ENCODE peak calls at places on chromosome 14, in seven cellular contexts. One of them, this sample, is unnamed.

GRCh38 chr14:104935955-104936354 is 11.3 kb downstream of the PLD4 start:
- DNase-seq in vagina: no peak
- DNase-seq in ovary: no peak
- DNase-seq in GM12865: no peak
- DNase-seq in fibroblast of pulmonary artery: no peak
- DNase-seq in kidney epithelial cell: no peak
- DNase-seq in CD8-positive, alpha-beta T cell: no peak
- DNase-seq in this sample: peak; percentile 4

GRCh38 chr14:67622675-67623074 is 3.0 kb downstream of the ARG2 start:
- DNase-seq in vagina: no peak
- DNase-seq in ovary: no peak
- DNase-seq in GM12865: no peak
- DNase-seq in fibroblast of pulmonary artery: peak; percentile 92
- DNase-seq in kidney epithelial cell: no peak
- DNase-seq in CD8-positive, alpha-beta T cell: no peak
- DNase-seq in this sample: peak; percentile 82

GRCh38 chr14:96192975-96193805 is 11.4 kb upstream of the BDKRB2 start:
- DNase-seq in vagina: no peak
- DNase-seq in ovary: no peak
- DNase-seq in GM12865: no peak
- DNase-seq in fibroblast of pulmonary artery: no peak
- DNase-seq in kidney epithelial cell: no peak
- DNase-seq in CD8-positive, alpha-beta T cell: no peak
- DNase-seq in this sample: no peak

GRCh38 chr14:96590190-96590860 is 88.1 kb downstream of the PAPOLA start:
- DNase-seq in vagina: no peak
- DNase-seq in ovary: no peak
- DNase-seq in GM12865: no peak
- DNase-seq in fibroblast of pulmonary artery: no peak
- DNase-seq in kidney epithelial cell: no peak
- DNase-seq in CD8-positive, alpha-beta T cell: no peak
- DNase-seq in this sample: no peak

GRCh38 chr14:69156224-69156623 is 3.3 kb upstream of the DCAF5 start:
- DNase-seq in vagina: no peak
- DNase-seq in ovary: no peak
- DNase-seq in GM12865: no peak
- DNase-seq in fibroblast of pulmonary artery: no peak
- DNase-seq in kidney epithelial cell: no peak
- DNase-seq in CD8-positive, alpha-beta T cell: no peak
- DNase-seq in this sample: no peak

GRCh38 chr14:56057071-56057865 is 60.9 kb upstream of the PELI2 start:
- DNase-seq in vagina: no peak
- DNase-seq in ovary: no peak
- DNase-seq in GM12865: no peak
- DNase-seq in fibroblast of pulmonary artery: no peak
- DNase-seq in kidney epithelial cell: no peak
- DNase-seq in CD8-positive, alpha-beta T cell: no peak
- DNase-seq in this sample: no peak

GRCh38 chr14:75595211-75595610 is 16.8 kb downstream of the FLVCR2 start:
- DNase-seq in vagina: no peak
- DNase-seq in ovary: no peak
- DNase-seq in GM12865: no peak
- DNase-seq in fibroblast of pulmonary artery: no peak
- DNase-seq in kidney epithelial cell: no peak
- DNase-seq in CD8-positive, alpha-beta T cell: no peak
- DNase-seq in this sample: no peak

GRCh38 chr14:77985235-77985634 is 184.9 kb upstream of the NRXN3 start:
- DNase-seq in vagina: no peak
- DNase-seq in ovary: no peak
- DNase-seq in GM12865: no peak
- DNase-seq in fibroblast of pulmonary artery: no peak
- DNase-seq in kidney epithelial cell: no peak
- DNase-seq in CD8-positive, alpha-beta T cell: no peak
- DNase-seq in this sample: peak; percentile 15

GRCh38 chr14:89493406-89493805 is 76.4 kb upstream of the FOXN3 start:
- DNase-seq in vagina: no peak
- DNase-seq in ovary: no peak
- DNase-seq in GM12865: no peak
- DNase-seq in fibroblast of pulmonary artery: no peak
- DNase-seq in kidney epithelial cell: no peak
- DNase-seq in CD8-positive, alpha-beta T cell: no peak
- DNase-seq in this sample: no peak

GRCh38 chr14:65101631-65102440 is 481 bp downstream of the MAX start:
- DNase-seq in vagina: no peak
- DNase-seq in ovary: no peak
- DNase-seq in GM12865: peak; percentile 18
- DNase-seq in fibroblast of pulmonary artery: no peak
- DNase-seq in kidney epithelial cell: no peak
- DNase-seq in CD8-positive, alpha-beta T cell: peak; percentile 74
- DNase-seq in this sample: no peak

GRCh38 chr14:90132821-90133570 is 71.2 kb downstream of the KCNK13 start:
- DNase-seq in vagina: no peak
- DNase-seq in ovary: no peak
- DNase-seq in GM12865: no peak
- DNase-seq in fibroblast of pulmonary artery: peak; percentile 38
- DNase-seq in kidney epithelial cell: no peak
- DNase-seq in CD8-positive, alpha-beta T cell: no peak
- DNase-seq in this sample: no peak

GRCh38 chr14:64685364-64686130 is 18.7 kb upstream of the PLEKHG3 start:
- DNase-seq in vagina: no peak
- DNase-seq in ovary: peak; percentile 44
- DNase-seq in GM12865: no peak
- DNase-seq in fibroblast of pulmonary artery: no peak
- DNase-seq in kidney epithelial cell: no peak
- DNase-seq in CD8-positive, alpha-beta T cell: no peak
- DNase-seq in this sample: no peak

GRCh38 chr14:87002831-87003230 is 990.2 kb downstream of the GALC start:
- DNase-seq in vagina: no peak
- DNase-seq in ovary: no peak
- DNase-seq in GM12865: no peak
- DNase-seq in fibroblast of pulmonary artery: no peak
- DNase-seq in kidney epithelial cell: no peak
- DNase-seq in CD8-positive, alpha-beta T cell: no peak
- DNase-seq in this sample: peak; percentile 24

GRCh38 chr14:55747186-55747585 is 167.2 kb downstream of the KTN1 start:
- DNase-seq in vagina: no peak
- DNase-seq in ovary: no peak
- DNase-seq in GM12865: no peak
- DNase-seq in fibroblast of pulmonary artery: no peak
- DNase-seq in kidney epithelial cell: no peak
- DNase-seq in CD8-positive, alpha-beta T cell: no peak
- DNase-seq in this sample: no peak

GRCh38 chr14:50741571-50741970 is 73.5 kb upstream of the SAV1 start:
- DNase-seq in vagina: no peak
- DNase-seq in ovary: no peak
- DNase-seq in GM12865: peak; percentile 67
- DNase-seq in fibroblast of pulmonary artery: peak; percentile 33
- DNase-seq in kidney epithelial cell: no peak
- DNase-seq in CD8-positive, alpha-beta T cell: no peak
- DNase-seq in this sample: peak; percentile 25

GRCh38 chr14:89386214-89386886 is 30.7 kb downstream of the FOXN3 start:
- DNase-seq in vagina: no peak
- DNase-seq in ovary: no peak
- DNase-seq in GM12865: peak; percentile 76
- DNase-seq in fibroblast of pulmonary artery: no peak
- DNase-seq in kidney epithelial cell: peak; percentile 21
- DNase-seq in CD8-positive, alpha-beta T cell: no peak
- DNase-seq in this sample: no peak

GRCh38 chr14:47674148-47674545 is 1.3 kb downstream of the MDGA2 start:
- DNase-seq in vagina: no peak
- DNase-seq in ovary: no peak
- DNase-seq in GM12865: no peak
- DNase-seq in fibroblast of pulmonary artery: no peak
- DNase-seq in kidney epithelial cell: no peak
- DNase-seq in CD8-positive, alpha-beta T cell: no peak
- DNase-seq in this sample: no peak
- H3K4me3 ChIP-seq in vagina: peak overlapping the region; percentile 6
- H3K4me3 ChIP-seq in ovary: no peak overlapping the region
- H3K4me3 ChIP-seq in GM12865: no peak overlapping the region
- H3K4me3 ChIP-seq in fibroblast of pulmonary artery: no peak overlapping the region
- H3K4me3 ChIP-seq in kidney epithelial cell: peak overlapping the region; percentile 52
- H3K4me3 ChIP-seq in CD8-positive, alpha-beta T cell: no peak overlapping the region
- H3K4me3 ChIP-seq in this sample: no peak overlapping the region

GRCh38 chr14:103123128-103123633 is at the start of gene TNFAIP2:
- DNase-seq in vagina: no peak
- DNase-seq in ovary: peak; percentile 50
- DNase-seq in GM12865: peak; percentile 39
- DNase-seq in fibroblast of pulmonary artery: no peak
- DNase-seq in kidney epithelial cell: no peak
- DNase-seq in CD8-positive, alpha-beta T cell: no peak
- DNase-seq in this sample: peak; percentile 33
- H3K4me3 ChIP-seq in vagina: peak within 1 kb of the TSS; percentile 59
- H3K4me3 ChIP-seq in ovary: peak within 1 kb of the TSS; percentile 40
- H3K4me3 ChIP-seq in GM12865: peak within 1 kb of the TSS; percentile 66
- H3K4me3 ChIP-seq in fibroblast of pulmonary artery: peak within 1 kb of the TSS; percentile 55
- H3K4me3 ChIP-seq in kidney epithelial cell: peak within 1 kb of the TSS; percentile 61
- H3K4me3 ChIP-seq in CD8-positive, alpha-beta T cell: no peak within 1 kb of the TSS
- H3K4me3 ChIP-seq in this sample: peak within 1 kb of the TSS; percentile 68

DNA sequence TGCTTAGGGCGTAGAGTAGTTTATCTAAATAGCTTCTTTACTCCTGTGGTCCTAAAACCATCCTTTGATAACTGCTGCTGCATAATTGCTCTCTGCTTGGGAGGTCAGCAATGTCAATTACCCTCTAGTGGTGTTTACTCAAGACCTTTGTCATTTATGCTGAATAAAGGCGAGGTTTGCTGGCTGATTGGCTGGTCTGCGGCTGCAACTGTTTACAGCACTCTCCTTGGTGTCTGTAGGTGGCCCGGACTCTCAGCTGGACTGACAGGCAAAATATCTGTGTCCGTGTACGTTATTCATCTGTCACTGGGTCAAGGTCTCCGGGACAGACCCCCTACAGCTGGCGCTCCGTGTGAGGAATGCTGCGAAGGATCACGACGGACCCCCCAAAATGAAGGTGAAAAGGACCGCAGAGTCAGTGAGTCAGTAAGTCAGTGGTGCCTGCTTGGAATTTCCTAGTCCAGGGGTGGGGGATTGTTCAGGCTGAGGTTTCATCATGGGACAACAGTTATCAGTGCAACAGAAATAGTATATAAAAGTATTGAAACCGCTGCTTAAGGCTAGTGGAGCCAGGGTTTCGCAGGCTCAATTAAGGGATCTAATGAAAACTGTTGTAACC is 253.3 kb upstream of the DIO2 start:
- DNase-seq in vagina: no peak
- DNase-seq in ovary: no peak
- DNase-seq in GM12865: no peak
- DNase-seq in fibroblast of pulmonary artery: no peak
- DNase-seq in kidney epithelial cell: no peak
- DNase-seq in CD8-positive, alpha-beta T cell: no peak
- DNase-seq in this sample: no peak
- H3K4me3 ChIP-seq in vagina: no peak overlapping the region
- H3K4me3 ChIP-seq in ovary: no peak overlapping the region
- H3K4me3 ChIP-seq in GM12865: no peak overlapping the region
- H3K4me3 ChIP-seq in fibroblast of pulmonary artery: no peak overlapping the region
- H3K4me3 ChIP-seq in kidney epithelial cell: no peak overlapping the region
- H3K4me3 ChIP-seq in CD8-positive, alpha-beta T cell: no peak overlapping the region
- H3K4me3 ChIP-seq in this sample: no peak overlapping the region

GRCh38 chr14:24271834-24272263 is 452 bp upstream of the RABGGTA start:
- DNase-seq in vagina: no peak
- DNase-seq in ovary: no peak
- DNase-seq in GM12865: no peak
- DNase-seq in fibroblast of pulmonary artery: no peak
- DNase-seq in kidney epithelial cell: no peak
- DNase-seq in CD8-positive, alpha-beta T cell: no peak
- DNase-seq in this sample: no peak
- H3K4me3 ChIP-seq in vagina: peak overlapping the region; percentile 90
- H3K4me3 ChIP-seq in ovary: peak overlapping the region; percentile 73
- H3K4me3 ChIP-seq in GM12865: peak overlapping the region; percentile 92
- H3K4me3 ChIP-seq in fibroblast of pulmonary artery: peak overlapping the region; percentile 78
- H3K4me3 ChIP-seq in kidney epithelial cell: peak overlapping the region; percentile 68
- H3K4me3 ChIP-seq in CD8-positive, alpha-beta T cell: peak overlapping the region; percentile 32
- H3K4me3 ChIP-seq in this sample: peak overlapping the region; percentile 97

DNA sequence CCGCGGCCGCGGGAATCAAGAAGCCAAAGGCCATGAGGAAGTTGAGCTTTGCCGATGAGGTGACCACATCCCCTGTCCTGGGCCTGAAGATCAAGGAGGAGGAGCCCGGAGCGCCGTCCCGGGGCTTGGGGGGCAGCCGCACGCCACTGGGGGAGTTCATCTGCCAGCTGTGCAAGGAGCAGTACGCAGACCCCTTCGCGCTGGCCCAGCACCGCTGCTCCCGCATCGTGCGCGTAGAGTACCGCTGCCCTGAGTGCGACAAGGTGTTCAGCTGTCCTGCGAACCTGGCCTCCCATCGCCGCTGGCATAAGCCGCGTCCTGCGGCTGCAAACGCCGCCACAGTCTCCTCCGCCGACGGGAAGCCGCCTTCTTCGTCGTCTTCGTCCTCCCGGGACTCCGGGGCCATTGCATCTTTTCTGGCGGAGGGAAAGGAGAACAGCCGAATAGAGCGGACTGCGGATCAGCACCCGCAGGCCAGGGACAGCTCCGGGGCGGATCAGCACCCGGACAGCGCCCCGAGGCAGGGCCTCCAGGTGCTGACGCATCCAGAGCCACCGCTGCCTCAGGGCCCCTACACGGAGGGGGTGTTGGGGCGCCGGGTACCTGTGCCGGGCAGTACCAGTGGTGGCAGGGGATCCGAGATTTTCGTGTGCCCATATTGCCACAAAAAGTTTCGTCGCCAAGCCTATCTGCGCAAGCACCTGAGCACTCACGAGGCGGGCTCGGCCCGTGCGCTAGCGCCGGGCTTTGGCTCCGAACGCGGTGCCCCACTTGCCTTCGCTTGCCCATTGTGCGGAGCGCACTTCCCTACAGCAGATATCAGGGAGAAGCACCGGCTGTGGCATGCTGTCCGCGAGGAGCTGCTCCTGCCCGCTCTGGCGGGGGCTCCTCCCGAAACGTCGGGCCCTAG is 1.2 kb downstream of the INSM2 start:
- DNase-seq in vagina: no peak
- DNase-seq in ovary: peak; percentile 78
- DNase-seq in GM12865: peak; percentile 70
- DNase-seq in fibroblast of pulmonary artery: peak; percentile 72
- DNase-seq in kidney epithelial cell: no peak
- DNase-seq in CD8-positive, alpha-beta T cell: peak; percentile 69
- DNase-seq in this sample: peak; percentile 60
- H3K4me3 ChIP-seq in vagina: peak overlapping the region; percentile 45
- H3K4me3 ChIP-seq in ovary: no peak overlapping the region
- H3K4me3 ChIP-seq in GM12865: peak overlapping the region; percentile 89
- H3K4me3 ChIP-seq in fibroblast of pulmonary artery: peak overlapping the region; percentile 27
- H3K4me3 ChIP-seq in kidney epithelial cell: no peak overlapping the region
- H3K4me3 ChIP-seq in CD8-positive, alpha-beta T cell: peak overlapping the region; percentile 45
- H3K4me3 ChIP-seq in this sample: peak overlapping the region; percentile 40

GRCh38 chr14:103108749-103109207 is 14.3 kb downstream of the EXOC3L4 start:
- DNase-seq in vagina: no peak
- DNase-seq in ovary: no peak
- DNase-seq in GM12865: peak; percentile 81
- DNase-seq in fibroblast of pulmonary artery: no peak
- DNase-seq in kidney epithelial cell: no peak
- DNase-seq in CD8-positive, alpha-beta T cell: no peak
- DNase-seq in this sample: peak; percentile 56
- H3K4me3 ChIP-seq in vagina: no peak overlapping the region
- H3K4me3 ChIP-seq in ovary: no peak overlapping the region
- H3K4me3 ChIP-seq in GM12865: no peak overlapping the region
- H3K4me3 ChIP-seq in fibroblast of pulmonary artery: no peak overlapping the region
- H3K4me3 ChIP-seq in kidney epithelial cell: no peak overlapping the region
- H3K4me3 ChIP-seq in CD8-positive, alpha-beta T cell: no peak overlapping the region
- H3K4me3 ChIP-seq in this sample: no peak overlapping the region

DNA sequence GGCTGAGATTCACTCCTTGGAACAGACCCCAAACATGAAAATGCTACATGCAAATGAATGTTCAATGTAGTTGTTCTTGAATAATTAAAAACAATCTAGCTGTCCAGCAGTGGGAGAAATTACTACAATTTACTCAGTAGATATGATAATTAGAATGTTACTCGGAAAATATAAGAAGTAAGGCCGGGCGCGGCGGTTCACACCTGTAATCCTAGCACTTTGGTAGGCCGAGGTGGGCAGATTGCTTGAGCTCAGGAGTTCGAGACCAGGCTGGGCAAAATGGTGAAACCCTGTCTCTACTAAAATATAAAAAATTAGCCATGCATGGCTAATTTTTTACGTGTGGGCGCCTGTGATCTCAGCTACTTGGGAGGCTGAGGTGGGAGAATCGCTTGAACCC is 15.3 kb upstream of the PTGER2 start:
- DNase-seq in vagina: no peak
- DNase-seq in ovary: no peak
- DNase-seq in GM12865: no peak
- DNase-seq in fibroblast of pulmonary artery: no peak
- DNase-seq in kidney epithelial cell: no peak
- DNase-seq in CD8-positive, alpha-beta T cell: no peak
- DNase-seq in this sample: no peak
- H3K4me3 ChIP-seq in vagina: no peak overlapping the region
- H3K4me3 ChIP-seq in ovary: no peak overlapping the region
- H3K4me3 ChIP-seq in GM12865: no peak overlapping the region
- H3K4me3 ChIP-seq in fibroblast of pulmonary artery: no peak overlapping the region
- H3K4me3 ChIP-seq in kidney epithelial cell: no peak overlapping the region
- H3K4me3 ChIP-seq in CD8-positive, alpha-beta T cell: no peak overlapping the region
- H3K4me3 ChIP-seq in this sample: no peak overlapping the region

This sample was measured in fibroblast of the aortic adventitia.